ENCODE peak calls at places on chromosomes 12 and 14, in nine cellular contexts. S, F, G, W, I, E, M, C and X are unnamed samples.

GRCh38 chr12:31210104-31210503 is 115.8 kb downstream of the SINHCAF start:
- DNase-seq in W (no peak), S (no peak), M (no peak), G (no peak), F (no peak), E (no peak), C (no peak), I (no peak), X (no peak)

GRCh38 chr12:51798507-51798906 is 50.0 kb downstream of the FIGNL2 start:
- DNase-seq in S (peak), W (no peak), E (no peak), G (no peak), F (no peak), I (no peak), C (no peak), M (no peak), X (no peak)

GRCh38 chr12:69639400-69640016 is 28.8 kb upstream of the LRRC10 start:
- DNase-seq in G (no peak), E (peak), M (peak), I (peak), W (peak), F (peak), S (peak), C (peak), X (peak)

GRCh38 chr12:65961731-65962130 is 137.4 kb downstream of the HMGA2 start:
- DNase-seq in M (no peak), F (no peak), E (no peak), S (no peak), G (no peak), W (no peak), I (no peak), C (no peak), X (no peak)

GRCh38 chr14:39382463-39382862 is 49.8 kb downstream of the FBXO33 start:
- DNase-seq in F (no peak), E (no peak), M (no peak), C (no peak), W (no peak), S (no peak), I (no peak), G (no peak), X (no peak)

GRCh38 chr12:124636138-124636968 is 68.9 kb upstream of the NCOR2 start:
- DNase-seq in W (no peak), C (peak), S (peak), I (peak), F (no peak), G (no peak), M (no peak), E (no peak), X (peak)

GRCh38 chr12:55698241-55698955 is 9.3 kb downstream of the ITGA7 start:
- DNase-seq in W (no peak), M (no peak), F (peak), S (no peak), G (no peak), I (no peak), E (no peak), C (no peak), X (no peak)

GRCh38 chr12:68425998-68426397 is 93.8 kb upstream of the MDM1 start:
- DNase-seq in G (no peak), E (no peak), W (no peak), S (peak), C (no peak), F (no peak), M (no peak), I (no peak), X (peak)

GRCh38 chr14:94665121-94665520 is 52.9 kb downstream of the SERPINA3 start:
- DNase-seq in G (peak), C (no peak), M (no peak), S (peak), W (no peak), I (no peak), F (no peak), E (no peak), X (peak)

GRCh38 chr12:97837401-97837800 is 374.8 kb downstream of the RMST start:
- DNase-seq in E (no peak), C (no peak), W (no peak), M (no peak), S (peak), I (no peak), G (no peak), F (no peak), X (no peak)

GRCh38 chr12:15323530-15323929 is 1.2 kb downstream of the PTPRO start:
- DNase-seq in G (no peak), E (peak), C (no peak), S (no peak), F (no peak), I (no peak), M (no peak), W (no peak), X (no peak)

GRCh38 chr12:26428420-26428819 is 233.0 kb downstream of the SSPN start:
- DNase-seq in G (no peak), S (peak), F (no peak), M (no peak), I (no peak), W (no peak), E (no peak), C (no peak), X (no peak)

GRCh38 chr12:105476616-105477015 is 146.1 kb downstream of the C12orf75 start:
- DNase-seq in F (no peak), S (no peak), G (no peak), C (no peak), W (no peak), E (no peak), M (no peak), I (no peak), X (no peak)

GRCh38 chr12:4809013-4809448 is 88.8 kb downstream of the GALNT8 start:
- DNase-seq in M (no peak), C (no peak), G (no peak), S (no peak), F (no peak), E (peak), I (no peak), W (peak), X (peak)

GRCh38 chr12:52320784-52321400 is at the start of gene KRT83:
- DNase-seq in G (no peak), F (peak), E (no peak), I (no peak), S (no peak), M (no peak), C (no peak), W (no peak), X (no peak)

GRCh38 chr14:34222122-34222521 is 239.9 kb downstream of the SPTSSA start:
- DNase-seq in M (no peak), G (no peak), I (no peak), C (no peak), F (no peak), W (no peak), S (no peak), E (no peak), X (no peak)

GRCh38 chr12:59403259-59403932 is 192.4 kb upstream of the SLC16A7 start:
- DNase-seq in M (no peak), C (peak), S (peak), W (peak), F (no peak), I (no peak), E (peak), G (no peak), X (peak)

GRCh38 chr14:81323094-81323493 is 77.0 kb downstream of the STON2 start:
- DNase-seq in F (no peak), S (no peak), M (no peak), E (no peak), W (no peak), C (no peak), I (no peak), G (no peak), X (no peak)

GRCh38 chr12:100401660-100402059 is 44.8 kb downstream of the SLC17A8 start:
- DNase-seq in S (peak), C (no peak), E (no peak), M (no peak), W (no peak), I (no peak), F (no peak), G (no peak), X (peak)

GRCh38 chr14:91927800-91928199 is 19.7 kb downstream of the FBLN5 start:
- DNase-seq in S (no peak), I (no peak), W (no peak), G (no peak), M (no peak), E (no peak), C (no peak), F (no peak), X (no peak)

GRCh38 chr14:65471038-65471878 is 58.7 kb downstream of the FUT8 start:
- DNase-seq in C (no peak), I (no peak), G (no peak), W (no peak), F (no peak), M (no peak), E (no peak), S (no peak), X (peak)